ENCODE peak calls at places on chromosomes 2 and 18, in five cellular contexts. W is iPS-NIHi11, Z is uterus, E is anterior cingulate cortex, M is dorsolateral prefrontal cortex. U is an unnamed sample.
A peak's percentile ranks its signal among the peaks of the same experiment; 100 is the strongest.

GRCh38 chr2:162821176-162821575 is 17.4 kb downstream of the KCNH7 start:
- DNase-seq in W (no peak), Z (no peak), E (no peak), M (no peak), U (no peak)

GRCh38 chr2:138648606-138649005 is 131.6 kb downstream of the NXPH2 start:
- DNase-seq in W (peak; percentile 17), Z (no peak), E (no peak), M (no peak), U (no peak)

GRCh38 chr18:31954349-31954748 is 11.4 kb upstream of the TRAPPC8 start:
- DNase-seq in W (no peak), Z (no peak), E (no peak), M (no peak), U (no peak)

GRCh38 chr2:156673271-156673615 is 237.1 kb downstream of the GPD2 start:
- DNase-seq in W (no peak), Z (no peak), E (no peak), M (no peak), U (no peak)

GRCh38 chr2:68031546-68032160 is 31.2 kb downstream of the C1D start:
- DNase-seq in W (peak; percentile 32), Z (no peak), E (no peak), M (no peak), U (no peak)

GRCh38 chr18:26057208-26057821 is 33.1 kb downstream of the SS18 start:
- DNase-seq in W (no peak), Z (no peak), E (peak; percentile 4), M (peak; percentile 49), U (no peak)

GRCh38 chr2:68709421-68709911 is 25.1 kb upstream of the ARHGAP25 start:
- DNase-seq in W (peak; percentile 63), Z (no peak), E (no peak), M (no peak), U (no peak)

GRCh38 chr2:168244318-168244717 is 3.1 kb downstream of the STK39 start:
- DNase-seq in W (peak; percentile 35), Z (no peak), E (no peak), M (no peak), U (no peak)

GRCh38 chr2:37232131-37232933 is 874 bp downstream of the NDUFAF7 start:
- DNase-seq in W (peak; percentile 44), Z (no peak), E (no peak), M (no peak), U (no peak)

GRCh38 chr2:197028230-197028629 is 101.7 kb upstream of the PGAP1 start:
- DNase-seq in W (no peak), Z (no peak), E (no peak), M (no peak), U (no peak)

GRCh38 chr2:12819721-12820120 is 103.0 kb downstream of the TRIB2 start:
- DNase-seq in W (no peak), Z (no peak), E (no peak), M (no peak), U (no peak)

GRCh38 chr2:239190921-239191885 is 209.6 kb downstream of the HDAC4 start:
- DNase-seq in W (no peak), Z (peak; percentile 10), E (no peak), M (peak; percentile 26), U (peak; percentile 37)

GRCh38 chr2:233772583-233772982 is 5.5 kb upstream of the MROH2A start:
- DNase-seq in W (no peak), Z (no peak), E (no peak), M (no peak), U (no peak)

GRCh38 chr2:19369341-19369955 is 11.0 kb upstream of the OSR1 start:
- DNase-seq in W (no peak), Z (no peak), E (no peak), M (no peak), U (no peak)

GRCh38 chr2:177165731-177166711 is 46.6 kb upstream of the HNRNPA3 start:
- DNase-seq in W (no peak), Z (no peak), E (no peak), M (no peak), U (no peak)

GRCh38 chr2:1136807-1137663 is 186.4 kb downstream of the SNTG2 start:
- DNase-seq in W (no peak), Z (no peak), E (no peak), M (no peak), U (no peak)

GRCh38 chr2:10538224-10538894 is 90.2 kb upstream of the ODC1 start:
- DNase-seq in W (no peak), Z (no peak), E (no peak), M (no peak), U (no peak)

GRCh38 chr2:204260906-204261305 is 284.4 kb upstream of the PARD3B start:
- DNase-seq in W (no peak), Z (no peak), E (no peak), M (no peak), U (no peak)

GRCh38 chr2:190563109-190563508 is 28.6 kb upstream of the NEMP2 start:
- DNase-seq in W (no peak), Z (no peak), E (no peak), M (no peak), U (no peak)

GRCh38 chr2:74886811-74887210 is 52.9 kb downstream of the HK2 start:
- DNase-seq in W (no peak), Z (no peak), E (no peak), M (no peak), U (no peak)

GRCh38 chr2:218006741-218007140 is 3.9 kb upstream of the TNS1 start:
- DNase-seq in W (no peak), Z (peak; percentile 58), E (no peak), M (no peak), U (no peak)

GRCh38 chr18:50961974-50962373 is 5.9 kb upstream of the ELAC1 start:
- DNase-seq in W (no peak), Z (no peak), E (no peak), M (no peak), U (no peak)

GRCh38 chr2:218605438-218605837 is 2.3 kb upstream of the PLCD4 start:
- DNase-seq in W (no peak), Z (no peak), E (no peak), M (no peak), U (no peak)

GRCh38 chr2:238585836-238586821 is 159.4 kb downstream of the ASB1 start:
- DNase-seq in W (no peak), Z (no peak), E (peak; percentile 14), M (no peak), U (peak; percentile 52)

GRCh38 chr2:38146302-38146916 is 70.5 kb upstream of the CYP1B1 start:
- DNase-seq in W (no peak), Z (peak; percentile 60), E (no peak), M (peak; percentile 58), U (peak; percentile 49)

GRCh38 chr18:79147014-79147413 is 77.8 kb downstream of the ATP9B start:
- DNase-seq in W (no peak), Z (no peak), E (no peak), M (no peak), U (no peak)

GRCh38 chr2:40451926-40452605 is at the start of gene SLC8A1:
- DNase-seq in W (peak; percentile 76), Z (peak; percentile 40), E (no peak), M (no peak), U (no peak)